ENCODE peak calls at places on chromosomes 13 and 19, in seven cellular contexts. Q is K562, Z is neural progenitor cell, V is mesendoderm, R is IMR-90, F is fibroblast of lung, H is OCI-LY7. G is an unnamed sample.

GRCh38 chr13:64428196-64428595 is 2801.9 kb downstream of the PCDH9 start:
- DNase-seq in Q (no peak), Z (peak; percentile 4), V (no peak), R (peak; percentile 76), F (peak; percentile 6), H (no peak), G (no peak)

GRCh38 chr13:113916330-113916815 is 52.5 kb upstream of the GAS6 start:
- DNase-seq in Q (no peak), Z (no peak), V (no peak), R (peak; percentile 60), F (no peak), H (no peak), G (no peak)

GRCh38 chr19:17347361-17347760 is 10.0 kb downstream of the GTPBP3 start:
- DNase-seq in Q (no peak), Z (no peak), V (no peak), R (peak; percentile 20), F (no peak), H (no peak), G (no peak)

GRCh38 chr19:48470281-48470680 is 1.1 kb downstream of the CYTH2 start:
- DNase-seq in Q (no peak), Z (no peak), V (no peak), R (no peak), F (no peak), H (no peak), G (no peak)

GRCh38 chr19:18596752-18597157 is 8.2 kb downstream of the REX1BD start:
- DNase-seq in Q (peak; percentile 93), Z (peak; percentile 61), V (peak; percentile 63), R (no peak), F (no peak), H (no peak), G (no peak)

GRCh38 chr13:80164451-80164850 is 176.5 kb downstream of the SPRY2 start:
- DNase-seq in Q (no peak), Z (no peak), V (no peak), R (no peak), F (peak; percentile 40), H (no peak), G (no peak)

GRCh38 chr13:31201341-31202024 is 1.7 kb downstream of the B3GLCT start:
- DNase-seq in Q (no peak), Z (no peak), V (no peak), R (peak; percentile 59), F (peak; percentile 50), H (no peak), G (no peak)

GRCh38 chr13:41568990-41569387 is 111.6 kb downstream of the RGCC start:
- DNase-seq in Q (no peak), Z (no peak), V (no peak), R (peak; percentile 70), F (peak; percentile 82), H (no peak), G (no peak)

GRCh38 chr13:48156466-48156865 is 61.6 kb upstream of the MED4 start:
- DNase-seq in Q (peak; percentile 37), Z (no peak), V (peak; percentile 37), R (no peak), F (no peak), H (peak; percentile 27), G (peak; percentile 50)

GRCh38 chr13:23881408-23881785 is 7.8 kb downstream of the MIPEP start:
- DNase-seq in Q (no peak), Z (no peak), V (peak; percentile 41), R (no peak), F (no peak), H (no peak), G (no peak)

GRCh38 chr13:110638814-110639806 is 23.8 kb downstream of the NAXD start:
- DNase-seq in Q (no peak), Z (no peak), V (no peak), R (no peak), F (no peak), H (no peak), G (no peak)

GRCh38 chr13:110640591-110641029 is 25.3 kb downstream of the NAXD start:
- DNase-seq in Q (no peak), Z (no peak), V (no peak), R (peak; percentile 60), F (peak; percentile 63), H (no peak), G (no peak)

GRCh38 chr13:110638253-110638652 is 22.9 kb downstream of the NAXD start:
- DNase-seq in Q (no peak), Z (no peak), V (no peak), R (no peak), F (no peak), H (no peak), G (no peak)

GRCh38 chr13:110641055-110642015 is 26.0 kb downstream of the NAXD start:
- DNase-seq in Q (no peak), Z (no peak), V (no peak), R (peak; percentile 53), F (peak; percentile 48), H (no peak), G (no peak)

DNA sequence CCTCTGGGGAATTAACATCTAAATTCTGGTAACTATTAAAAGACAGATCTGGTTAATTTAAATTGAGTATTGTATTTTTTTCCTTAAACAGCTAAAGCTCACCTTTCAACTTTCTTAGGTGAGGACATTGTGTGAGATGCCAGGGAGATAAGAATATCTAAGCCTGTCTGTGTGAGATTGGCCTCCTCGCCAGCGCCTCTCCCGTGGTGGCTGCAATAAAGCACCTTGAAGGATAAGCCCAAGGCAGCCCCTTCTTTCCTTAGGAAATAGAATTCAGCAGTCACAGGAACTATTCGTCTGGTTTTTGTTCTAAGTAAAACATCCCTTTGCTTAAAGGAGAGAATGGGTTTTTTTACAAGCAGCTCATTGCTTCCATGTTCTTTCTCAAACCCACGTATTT is 24.6 kb downstream of the NAXD start:
- DNase-seq in Q (no peak), Z (no peak), V (peak; percentile 34), R (no peak), F (no peak), H (no peak), G (no peak)
- H3K36me3 ChIP-seq in Q (peaks cover 87% of the 10 kb centered on the region), Z (no peaks in the 10 kb centered on the region), V (peaks cover 16% of the 10 kb centered on the region), R (peaks cover 83% of the 10 kb centered on the region), F (peaks cover 49% of the 10 kb centered on the region), H (peaks cover 44% of the 10 kb centered on the region), G (peaks cover 30% of the 10 kb centered on the region)

GRCh38 chr19:47469719-47470118 is 2.0 kb downstream of the SLC8A2 start:
- DNase-seq in Q (no peak), Z (no peak), V (no peak), R (no peak), F (no peak), H (no peak), G (no peak)
- H3K4me2 ChIP-seq in Q (no peak overlapping the region), Z (peak overlapping the region; percentile 90), V (no peak overlapping the region), R (no peak overlapping the region), F (no peak overlapping the region), H (no peak overlapping the region), G (no peak overlapping the region)

DNA sequence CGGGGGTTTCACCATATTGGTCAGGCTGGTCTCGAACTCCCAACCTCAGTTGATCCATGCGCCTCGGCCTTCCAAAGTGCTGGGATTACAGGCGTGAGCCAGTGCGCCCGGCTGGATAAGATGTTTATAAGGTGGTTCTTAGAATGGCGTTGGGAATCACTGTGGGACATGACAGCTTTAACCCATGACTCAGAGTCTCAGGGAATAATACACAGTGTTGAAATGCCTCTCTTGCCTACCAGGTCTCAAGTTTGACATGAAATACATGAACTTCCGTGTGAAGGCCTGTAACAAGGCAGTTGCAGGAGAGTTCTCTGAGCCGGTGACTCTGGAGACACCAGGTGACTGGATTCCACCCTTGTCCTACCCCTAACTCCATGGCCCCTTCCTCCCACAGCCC is 12.5 kb downstream of the FSD1 start:
- DNase-seq in Q (no peak), Z (no peak), V (no peak), R (no peak), F (no peak), H (no peak), G (no peak)
- H3K36me3 ChIP-seq in Q (no peaks in the 10 kb centered on the region), Z (no peaks in the 10 kb centered on the region), V (no peaks in the 10 kb centered on the region), R (no peaks in the 10 kb centered on the region), F (no peaks in the 10 kb centered on the region), H (no peaks in the 10 kb centered on the region), G (no peaks in the 10 kb centered on the region)

DNA sequence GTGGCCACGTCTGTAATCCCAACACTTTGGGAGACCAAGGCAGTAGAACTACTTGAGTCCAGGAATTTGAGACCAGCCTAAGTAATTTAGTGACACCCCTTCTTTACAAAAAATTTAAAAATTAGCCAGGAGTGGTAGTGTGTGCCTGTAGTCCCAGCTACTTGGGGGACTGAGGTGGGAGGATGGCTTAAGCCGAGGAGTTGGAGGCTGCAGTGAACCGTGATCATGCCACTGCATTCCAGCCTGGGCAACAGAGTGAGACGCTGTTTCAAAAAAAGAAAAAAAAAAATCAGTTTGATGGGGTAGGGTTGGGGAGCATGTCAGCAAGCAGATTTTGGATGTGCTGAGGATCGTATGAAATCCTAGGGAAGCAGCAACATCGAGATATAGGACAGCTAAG is 4.2 kb downstream of the CEACAM19 start:
- DNase-seq in Q (no peak), Z (no peak), V (no peak), R (no peak), F (no peak), H (no peak), G (peak; percentile 30)
- H3K4me2 ChIP-seq in Q (no peak overlapping the region), Z (no peak overlapping the region), V (no peak overlapping the region), R (no peak overlapping the region), F (no peak overlapping the region), H (no peak overlapping the region), G (no peak overlapping the region)

DNA sequence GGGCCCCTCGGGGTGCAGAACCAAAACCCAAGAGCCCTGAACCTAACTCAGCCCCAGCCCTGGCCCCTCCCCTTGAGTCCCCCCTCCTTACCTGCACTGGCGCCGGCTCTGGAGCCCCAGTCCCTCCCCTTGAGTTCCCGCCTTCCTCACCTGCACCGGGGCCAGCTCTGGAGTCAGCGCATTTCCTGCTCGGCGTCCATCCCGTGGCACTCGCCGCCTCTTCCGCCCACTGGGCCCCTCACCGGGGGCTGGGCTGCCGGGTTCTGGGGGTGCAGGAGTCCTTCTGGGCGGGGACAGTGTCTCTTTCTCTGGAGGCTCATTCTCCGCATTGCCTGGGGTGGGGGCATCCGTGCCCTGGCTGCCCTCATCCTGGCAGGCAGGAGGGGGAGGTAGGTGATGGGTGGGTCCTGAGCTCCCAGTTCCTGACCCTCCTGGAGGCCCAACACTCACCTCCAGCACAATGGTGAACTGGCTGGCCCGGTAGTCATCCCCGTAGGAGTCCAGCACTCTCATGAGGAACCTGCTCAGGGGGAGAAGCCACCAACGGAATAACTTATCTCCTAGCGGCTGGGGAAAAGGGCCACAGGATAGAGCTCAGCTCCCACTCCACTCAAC is 5.3 kb downstream of the NDUFA3 start:
- DNase-seq in Q (no peak), Z (no peak), V (no peak), R (no peak), F (no peak), H (no peak), G (no peak)
- H3K36me3 ChIP-seq in Q (peaks cover 72% of the 10 kb centered on the region), Z (no peaks in the 10 kb centered on the region), V (peaks cover 1% of the 10 kb centered on the region), R (peaks cover 47% of the 10 kb centered on the region), F (peaks cover 12% of the 10 kb centered on the region), H (peaks cover 73% of the 10 kb centered on the region), G (peaks cover 21% of the 10 kb centered on the region)

GRCh38 chr19:29525901-29526729 is at the start of gene VSTM2B:
- DNase-seq in Q (no peak), Z (peak; percentile 73), V (no peak), R (no peak), F (no peak), H (no peak), G (no peak)

GRCh38 chr19:29524912-29525870 is 603 bp upstream of the VSTM2B start:
- DNase-seq in Q (no peak), Z (peak; percentile 66), V (peak; percentile 53), R (no peak), F (no peak), H (no peak), G (no peak)

GRCh38 chr19:29528350-29528945 is 2.7 kb downstream of the VSTM2B start:
- DNase-seq in Q (peak; percentile 60), Z (peak; percentile 95), V (peak; percentile 91), R (peak; percentile 58), F (peak; percentile 60), H (peak; percentile 50), G (peak; percentile 80)

GRCh38 chr19:29527500-29528328 is 1.9 kb downstream of the VSTM2B start:
- DNase-seq in Q (no peak), Z (no peak), V (no peak), R (no peak), F (no peak), H (no peak), G (no peak)

GRCh38 chr19:29526730-29527499 is 1.1 kb downstream of the VSTM2B start:
- DNase-seq in Q (peak; percentile 22), Z (peak; percentile 68), V (peak; percentile 32), R (no peak), F (no peak), H (no peak), G (no peak)
- H3K4me2 ChIP-seq in Q (no peak overlapping the region), Z (peak overlapping the region; percentile 99), V (peak overlapping the region; percentile 50), R (no peak overlapping the region), F (no peak overlapping the region), H (no peak overlapping the region), G (no peak overlapping the region)

G was measured in Karpas-422.